ENCODE peak calls at places on chromosomes 7 and 10, in ten cellular contexts. U is HCT116, T is memory B cell, F is pancreas, V is right cardiac atrium, L is iPS-NIHi11, A is nucleus accumbens, X is IMR-90, C is neural progenitor cell, J is mammary epithelial cell. Y is an unnamed sample.

GRCh38 chr7:98000356-98000755 is 10.4 kb upstream of the OCM2 start:
- DNase-seq in U (no peak), T (no peak), F (no peak), V (no peak), L (no peak), A (no peak), X (no peak), C (no peak), J (no peak), Y (no peak)

GRCh38 chr10:84138478-84139125 is 707 bp upstream of the GHITM start:
- DNase-seq in U (no peak), T (no peak), F (peak), V (peak), L (no peak), A (no peak), X (peak), C (no peak), J (no peak), Y (no peak)

GRCh38 chr7:484365-485101 is 35.1 kb downstream of the PDGFA start:
- DNase-seq in U (no peak), T (no peak), F (no peak), V (peak), L (peak), A (no peak), X (no peak), C (no peak), J (no peak), Y (no peak)

GRCh38 chr10:72333111-72334012 is 21.4 kb downstream of the DNAJB12 start:
- DNase-seq in U (no peak), T (no peak), F (no peak), V (peak), L (no peak), A (no peak), X (no peak), C (no peak), J (no peak), Y (no peak)

GRCh38 chr7:79837915-79838314 is 296.7 kb upstream of the GNAI1 start:
- DNase-seq in U (no peak), T (no peak), F (no peak), V (no peak), L (no peak), A (no peak), X (no peak), C (no peak), J (no peak), Y (no peak)

GRCh38 chr7:80263821-80264220 is 129.2 kb downstream of the GNAI1 start:
- DNase-seq in U (no peak), T (no peak), F (no peak), V (no peak), L (no peak), A (no peak), X (no peak), C (no peak), J (no peak), Y (no peak)

GRCh38 chr10:75712241-75712880 is 280.9 kb downstream of the LRMDA start:
- DNase-seq in U (no peak), T (no peak), F (no peak), V (peak), L (peak), A (peak), X (no peak), C (peak), J (no peak), Y (no peak)

GRCh38 chr7:22574756-22575517 is 74.9 kb upstream of the STEAP1B start:
- DNase-seq in U (no peak), T (no peak), F (no peak), V (no peak), L (no peak), A (no peak), X (no peak), C (no peak), J (no peak), Y (no peak)

GRCh38 chr10:21030096-21030495 is 133.0 kb upstream of the NEBL start:
- DNase-seq in U (no peak), T (no peak), F (no peak), V (no peak), L (no peak), A (no peak), X (no peak), C (no peak), J (no peak), Y (peak)

GRCh38 chr7:140475747-140476333 is 3.5 kb downstream of the MKRN1 start:
- DNase-seq in U (peak), T (peak), F (peak), V (no peak), L (peak), A (no peak), X (peak), C (peak), J (peak), Y (peak)

Y was measured in HT1080.